ENCODE peak calls at places on chromosomes 12 and 14, in four cellular contexts. P is myocyte; K is hypothalamus; N is activated T-cell treated with anti-CD3 and anti-CD28 coated beads, Interleukin-2, amount 50 U/mL, for 72 hours. W is an unnamed sample.

GRCh38 chr12:108319277-108320234 is 19.6 kb downstream of the CMKLR1 start:
- DNase-seq in P (no peak), K (no peak), N (no peak), W (no peak)

GRCh38 chr14:54776361-54777001 is 126.1 kb downstream of the GCH1 start:
- DNase-seq in P (peak), K (peak), N (peak), W (peak)

GRCh38 chr12:15151141-15152091 is 69.8 kb downstream of the RERG start:
- DNase-seq in P (peak), K (no peak), N (no peak), W (no peak)

GRCh38 chr12:67068204-67068731 is 200.9 kb upstream of the CAND1 start:
- DNase-seq in P (no peak), K (no peak), N (peak), W (peak)

GRCh38 chr12:26135010-26135420 is 10.2 kb upstream of the BHLHE41 start:
- DNase-seq in P (peak), K (peak), N (no peak), W (no peak)

GRCh38 chr12:53224268-53224896 is 7.6 kb downstream of the RARG start:
- DNase-seq in P (no peak), K (no peak), N (no peak), W (no peak)

GRCh38 chr12:24879644-24880043 is 69.3 kb downstream of the BCAT1 start:
- DNase-seq in P (no peak), K (no peak), N (no peak), W (no peak)

GRCh38 chr12:93571360-93571853 is 1.1 kb upstream of the SOCS2 start:
- DNase-seq in P (peak), K (peak), N (peak), W (peak)

GRCh38 chr12:93191956-93192355 is 185.8 kb upstream of the NUDT4 start:
- DNase-seq in P (peak), K (peak), N (no peak), W (no peak)

GRCh38 chr12:3641428-3641883 is 111.5 kb downstream of the CRACR2A start:
- DNase-seq in P (peak), K (no peak), N (no peak), W (no peak)

GRCh38 chr12:72610854-72611358 is 338.7 kb downstream of the TRHDE start:
- DNase-seq in P (no peak), K (no peak), N (no peak), W (no peak)

GRCh38 chr12:32270818-32271710 is 128.3 kb upstream of the FGD4 start:
- DNase-seq in P (no peak), K (peak), N (no peak), W (no peak)

GRCh38 chr14:21087294-21088091 is 11.0 kb downstream of the ZNF219 start:
- DNase-seq in P (no peak), K (peak), N (peak), W (peak)

GRCh38 chr14:69400154-69400553 is 1.7 kb downstream of the SLC39A9 start:
- DNase-seq in P (no peak), K (no peak), N (no peak), W (no peak)

GRCh38 chr12:75641031-75641780 is 129.8 kb upstream of the KRR1 start:
- DNase-seq in P (peak), K (no peak), N (peak), W (peak)

GRCh38 chr12:66688836-66689439 is 10.1 kb upstream of the GRIP1 start:
- DNase-seq in P (peak), K (no peak), N (peak), W (peak)

GRCh38 chr12:125143491-125143890 is 78.3 kb downstream of the AACS start:
- DNase-seq in P (no peak), K (no peak), N (no peak), W (no peak)

GRCh38 chr12:98618952-98619351 is 25.5 kb downstream of the SLC25A3 start:
- DNase-seq in P (peak), K (no peak), N (no peak), W (no peak)

GRCh38 chr12:64392221-64392620 is 1.7 kb upstream of the C12orf56 start:
- DNase-seq in P (peak), K (no peak), N (no peak), W (no peak)

GRCh38 chr14:103542545-103543088 is 13.6 kb downstream of the TRMT61A start:
- DNase-seq in P (peak), K (peak), N (no peak), W (no peak)

GRCh38 chr14:84792722-84793410 is 737.1 kb upstream of the FLRT2 start:
- DNase-seq in P (no peak), K (no peak), N (no peak), W (no peak)

GRCh38 chr14:85535916-85536834 is 6.2 kb downstream of the FLRT2 start:
- DNase-seq in P (peak), K (no peak), N (no peak), W (no peak)

GRCh38 chr12:48351022-48351708 is 446 bp upstream of the ZNF641 start:
- DNase-seq in P (no peak), K (peak), N (no peak), W (no peak)

GRCh38 chr12:88737838-88738472 is 157.7 kb upstream of the KITLG start:
- DNase-seq in P (no peak), K (no peak), N (no peak), W (no peak)

GRCh38 chr12:9588749-9589148 is 19.0 kb downstream of the KLRB1 start:
- DNase-seq in P (peak), K (no peak), N (no peak), W (no peak)

GRCh38 chr14:93977790-93978581 is 1.6 kb upstream of the ASB2 start:
- DNase-seq in P (peak), K (no peak), N (peak), W (peak)

GRCh38 chr12:77202457-77203060 is 137.2 kb upstream of the E2F7 start:
- DNase-seq in P (no peak), K (no peak), N (no peak), W (no peak)

GRCh38 chr12:7099290-7099996 is 7.2 kb upstream of the C1R start:
- DNase-seq in P (no peak), K (no peak), N (no peak), W (no peak)

GRCh38 chr12:62414180-62414579 is 52.4 kb upstream of the MON2 start:
- DNase-seq in P (no peak), K (no peak), N (no peak), W (no peak)

GRCh38 chr12:18576104-18576622 is 161.6 kb downstream of the PLCZ1 start:
- DNase-seq in P (no peak), K (no peak), N (no peak), W (no peak)

GRCh38 chr14:93906341-93907329 is 20.5 kb upstream of the FAM181A start:
- DNase-seq in P (peak), K (no peak), N (peak), W (peak)

W was measured in activated CD4-positive, alpha-beta T cell treated with anti-CD3 and anti-CD28 coated beads, Interleukin-2, amount 50 U/mL, for 4 hours.